ENCODE peak calls at places on chromosome 21, in ten cellular contexts. B is K562, Z is transverse colon, Q is GM12892, F is spleen, U is prostate gland, A is HCT116, X is stomach, N is GM12878, H is HepG2. G is an unnamed sample.

GRCh38 chr21:43300496-43301423 is 126.2 kb downstream of the SIK1 start:
- DNase-seq in B (no peak), Z (no peak), Q (no peak), F (peak), U (no peak), A (no peak), X (no peak), N (no peak), H (no peak), G (no peak)

GRCh38 chr21:30478015-30478414 is 2.2 kb downstream of the KRTAP19-1 start:
- DNase-seq in B (no peak), Z (no peak), Q (no peak), F (no peak), U (peak), A (no peak), X (no peak), N (no peak), H (no peak), G (no peak)

GRCh38 chr21:32976791-32977190 is 48.9 kb upstream of the OLIG2 start:
- DNase-seq in B (no peak), Z (no peak), Q (no peak), F (no peak), U (no peak), A (no peak), X (no peak), N (no peak), H (no peak), G (no peak)

GRCh38 chr21:38993561-38993960 is 187.8 kb downstream of the ETS2 start:
- DNase-seq in B (no peak), Z (peak), Q (no peak), F (no peak), U (peak), A (peak), X (peak), N (no peak), H (peak), G (no peak)

GRCh38 chr21:28357743-28358142 is 634.9 kb downstream of the LTN1 start:
- DNase-seq in B (no peak), Z (no peak), Q (no peak), F (no peak), U (no peak), A (no peak), X (no peak), N (no peak), H (no peak), G (no peak)

GRCh38 chr21:42195378-42196031 is 23.4 kb upstream of the ABCG1 start:
- DNase-seq in B (no peak), Z (peak), Q (no peak), F (no peak), U (no peak), A (no peak), X (no peak), N (no peak), H (no peak), G (no peak)

GRCh38 chr21:38807481-38807880 is 1.8 kb downstream of the ETS2 start:
- DNase-seq in B (no peak), Z (no peak), Q (no peak), F (no peak), U (no peak), A (no peak), X (no peak), N (no peak), H (no peak), G (no peak)

GRCh38 chr21:41188476-41189146 is 20.7 kb downstream of the BACE2 start:
- DNase-seq in B (no peak), Z (no peak), Q (no peak), F (no peak), U (no peak), A (no peak), X (no peak), N (no peak), H (no peak), G (no peak)

GRCh38 chr21:38821959-38822682 is 16.4 kb downstream of the ETS2 start:
- DNase-seq in B (no peak), Z (no peak), Q (no peak), F (no peak), U (no peak), A (no peak), X (no peak), N (no peak), H (no peak), G (no peak)

GRCh38 chr21:39156024-39156423 is 27.2 kb downstream of the PSMG1 start:
- DNase-seq in B (no peak), Z (no peak), Q (no peak), F (no peak), U (no peak), A (no peak), X (no peak), N (no peak), H (no peak), G (no peak)

GRCh38 chr21:31552826-31553225 is 106.7 kb upstream of the SOD1 start:
- DNase-seq in B (no peak), Z (no peak), Q (no peak), F (no peak), U (no peak), A (no peak), X (no peak), N (no peak), H (no peak), G (no peak)

GRCh38 chr21:27269646-27270045 is 302.8 kb upstream of the ADAMTS5 start:
- DNase-seq in B (no peak), Z (no peak), Q (no peak), F (no peak), U (no peak), A (no peak), X (no peak), N (no peak), H (no peak), G (no peak)

GRCh38 chr21:26845750-26846035 is 484 bp upstream of the ADAMTS1 start:
- DNase-seq in B (no peak), Z (no peak), Q (no peak), F (no peak), U (no peak), A (no peak), X (no peak), N (no peak), H (no peak), G (no peak)

GRCh38 chr21:16976132-16976666 is 536.6 kb upstream of the CXADR start:
- DNase-seq in B (no peak), Z (no peak), Q (no peak), F (no peak), U (no peak), A (no peak), X (no peak), N (no peak), H (no peak), G (no peak)

GRCh38 chr21:29256125-29256895 is 42.4 kb upstream of the BACH1 start:
- DNase-seq in B (no peak), Z (no peak), Q (no peak), F (no peak), U (no peak), A (no peak), X (no peak), N (no peak), H (no peak), G (no peak)

GRCh38 chr21:28069446-28069845 is 923.2 kb downstream of the LTN1 start:
- DNase-seq in B (no peak), Z (no peak), Q (no peak), F (no peak), U (no peak), A (no peak), X (no peak), N (no peak), H (no peak), G (no peak)

GRCh38 chr21:17524635-17525034 is 11.8 kb downstream of the CXADR start:
- DNase-seq in B (no peak), Z (no peak), Q (no peak), F (no peak), U (no peak), A (no peak), X (no peak), N (no peak), H (no peak), G (no peak)

GRCh38 chr21:17730782-17731181 is 88.4 kb downstream of the C21orf91 start:
- DNase-seq in B (no peak), Z (no peak), Q (no peak), F (no peak), U (no peak), A (no peak), X (no peak), N (no peak), H (no peak), G (no peak)

GRCh38 chr21:17688912-17689874 is 76.5 kb upstream of the BTG3 start:
- DNase-seq in B (peak), Z (peak), Q (no peak), F (peak), U (peak), A (peak), X (peak), N (no peak), H (peak), G (no peak)

GRCh38 chr21:17053321-17053720 is 459.5 kb upstream of the CXADR start:
- DNase-seq in B (no peak), Z (no peak), Q (no peak), F (no peak), U (no peak), A (no peak), X (no peak), N (no peak), H (no peak), G (no peak)

GRCh38 chr21:39046236-39046911 is 136.9 kb downstream of the PSMG1 start:
- DNase-seq in B (no peak), Z (no peak), Q (no peak), F (no peak), U (no peak), A (no peak), X (no peak), N (no peak), H (no peak), G (no peak)

GRCh38 chr21:38733973-38734546 is 71.7 kb upstream of the ETS2 start:
- DNase-seq in B (peak), Z (peak), Q (peak), F (peak), U (peak), A (peak), X (peak), N (peak), H (peak), G (peak)

GRCh38 chr21:14121719-14122118 is 89.0 kb downstream of the LIPI start:
- DNase-seq in B (no peak), Z (no peak), Q (no peak), F (no peak), U (no peak), A (no peak), X (no peak), N (no peak), H (no peak), G (no peak)

GRCh38 chr21:46667191-46667734 is 31.8 kb downstream of the PRMT2 start:
- DNase-seq in B (no peak), Z (no peak), Q (no peak), F (no peak), U (no peak), A (no peak), X (no peak), N (no peak), H (peak), G (peak)

GRCh38 chr21:42844411-42845113 is 34.8 kb downstream of the WDR4 start:
- DNase-seq in B (no peak), Z (no peak), Q (no peak), F (peak), U (peak), A (no peak), X (peak), N (no peak), H (no peak), G (peak)

GRCh38 chr21:40120944-40121575 is 253.8 kb downstream of the PCP4 start:
- DNase-seq in B (peak), Z (no peak), Q (no peak), F (no peak), U (no peak), A (no peak), X (no peak), N (no peak), H (peak), G (no peak)

GRCh38 chr21:38925923-38926322 is 120.2 kb downstream of the ETS2 start:
- DNase-seq in B (no peak), Z (peak), Q (no peak), F (no peak), U (peak), A (no peak), X (peak), N (no peak), H (no peak), G (no peak)

GRCh38 chr21:42463861-42464515 is 32.0 kb downstream of the RSPH1 start:
- DNase-seq in B (no peak), Z (peak), Q (no peak), F (peak), U (no peak), A (peak), X (peak), N (no peak), H (peak), G (no peak)

GRCh38 chr21:40923361-40923760 is 76.4 kb upstream of the DSCAM start:
- DNase-seq in B (no peak), Z (no peak), Q (no peak), F (no peak), U (peak), A (no peak), X (no peak), N (no peak), H (no peak), G (no peak)

GRCh38 chr21:42616366-42617340 is 36.8 kb upstream of the PDE9A start:
- DNase-seq in B (no peak), Z (no peak), Q (no peak), F (peak), U (no peak), A (no peak), X (no peak), N (no peak), H (no peak), G (no peak)

GRCh38 chr21:15300131-15300530 is 235.3 kb upstream of the NRIP1 start:
- DNase-seq in B (no peak), Z (no peak), Q (no peak), F (no peak), U (no peak), A (no peak), X (no peak), N (no peak), H (no peak), G (no peak)
- TF ChIP-seq POLR2AphosphoS5 in B (no peak), Z (no peak), Q (no peak), F (no peak), U (no peak), A (no peak), X (no peak), N (no peak), H (no peak), G (no peak)

GRCh38 chr21:44338971-44339910 is at the start of gene CFAP410:
- DNase-seq in B (peak), Z (peak), Q (peak), F (peak), U (peak), A (peak), X (peak), N (peak), H (peak), G (peak)
- TF ChIP-seq POLR2A in B (peak), Z (peak), Q (peak), F (peak), U (peak), A (peak), X (peak), N (peak), H (peak), G (peak)

GRCh38 chr21:35324372-35325220 is 275.5 kb upstream of the RUNX1 start:
- DNase-seq in B (no peak), Z (peak), Q (no peak), F (no peak), U (peak), A (no peak), X (no peak), N (no peak), H (no peak), G (no peak)
- TF ChIP-seq POLR2AphosphoS5 in B (no peak), Z (no peak), Q (no peak), F (no peak), U (peak), A (no peak), X (no peak), N (no peak), H (no peak), G (no peak)

GRCh38 chr21:34510148-34511142 is 1.6 kb downstream of the KCNE1 start:
- DNase-seq in B (peak), Z (peak), Q (peak), F (peak), U (no peak), A (peak), X (peak), N (no peak), H (peak), G (peak)
- TF ChIP-seq POLR2A in B (no peak), Z (no peak), Q (no peak), F (no peak), U (no peak), A (no peak), X (no peak), N (no peak), H (no peak), G (no peak)

GRCh38 chr21:37563641-37564340 is 197.2 kb downstream of the DYRK1A start:
- DNase-seq in B (peak), Z (peak), Q (peak), F (peak), U (peak), A (peak), X (peak), N (peak), H (no peak), G (peak)
- TF ChIP-seq POLR2AphosphoS5 in B (peak), Z (peak), Q (peak), F (peak), U (peak), A (peak), X (peak), N (peak), H (no peak), G (peak)